ENCODE peak calls at places on chromosome 12, in seven cellular contexts. One of them, this sample, is unnamed.

GRCh38 chr12:115815924-115816323 is 461.6 kb downstream of the MED13L start:
- DNase-seq in A549: no peak
- DNase-seq in left lung: no peak
- DNase-seq in testis: no peak
- DNase-seq in HepG2: no peak
- DNase-seq in fibroblast of lung: no peak
- DNase-seq in brain microvascular endothelial cell: no peak
- DNase-seq in this sample: no peak

GRCh38 chr12:106080786-106081185 is 58.0 kb downstream of the NUAK1 start:
- DNase-seq in left lung: no peak
- DNase-seq in HepG2: no peak
- DNase-seq in brain microvascular endothelial cell: no peak
- DNase-seq in testis: no peak
- DNase-seq in A549: no peak
- DNase-seq in fibroblast of lung: no peak
- DNase-seq in this sample: no peak

GRCh38 chr12:31323466-31324115 is 2.4 kb downstream of the SINHCAF start:
- DNase-seq in fibroblast of lung: no peak
- DNase-seq in brain microvascular endothelial cell: no peak
- DNase-seq in testis: peak
- DNase-seq in A549: peak
- DNase-seq in left lung: peak
- DNase-seq in HepG2: no peak
- DNase-seq in this sample: peak

GRCh38 chr12:12926571-12927071 is 25.3 kb downstream of the GPRC5D start:
- DNase-seq in left lung: no peak
- DNase-seq in fibroblast of lung: peak
- DNase-seq in HepG2: no peak
- DNase-seq in A549: no peak
- DNase-seq in testis: no peak
- DNase-seq in brain microvascular endothelial cell: no peak
- DNase-seq in this sample: no peak

GRCh38 chr12:112741106-112741505 is 50.4 kb upstream of the RPH3A start:
- DNase-seq in fibroblast of lung: no peak
- DNase-seq in brain microvascular endothelial cell: no peak
- DNase-seq in HepG2: no peak
- DNase-seq in testis: no peak
- DNase-seq in left lung: no peak
- DNase-seq in A549: no peak
- DNase-seq in this sample: no peak

GRCh38 chr12:107091989-107092641 is 1.2 kb downstream of the CRY1 start:
- DNase-seq in HepG2: peak
- DNase-seq in testis: peak
- DNase-seq in fibroblast of lung: peak
- DNase-seq in A549: peak
- DNase-seq in left lung: no peak
- DNase-seq in brain microvascular endothelial cell: peak
- DNase-seq in this sample: peak

GRCh38 chr12:40013292-40013691 is 92.6 kb downstream of the SLC2A13 start:
- DNase-seq in testis: no peak
- DNase-seq in left lung: no peak
- DNase-seq in fibroblast of lung: no peak
- DNase-seq in HepG2: no peak
- DNase-seq in brain microvascular endothelial cell: no peak
- DNase-seq in A549: no peak
- DNase-seq in this sample: no peak

GRCh38 chr12:51524386-51524901 is 66.6 kb upstream of the SCN8A start:
- DNase-seq in brain microvascular endothelial cell: no peak
- DNase-seq in A549: no peak
- DNase-seq in testis: no peak
- DNase-seq in HepG2: no peak
- DNase-seq in left lung: no peak
- DNase-seq in fibroblast of lung: peak
- DNase-seq in this sample: peak

GRCh38 chr12:67943295-67943892 is 45.9 kb upstream of the IFNG-AS1 start:
- DNase-seq in fibroblast of lung: peak
- DNase-seq in HepG2: peak
- DNase-seq in testis: peak
- DNase-seq in A549: peak
- DNase-seq in brain microvascular endothelial cell: peak
- DNase-seq in left lung: no peak
- DNase-seq in this sample: peak

GRCh38 chr12:101925352-101925751 is 48.0 kb downstream of the DRAM1 start:
- DNase-seq in HepG2: no peak
- DNase-seq in brain microvascular endothelial cell: peak
- DNase-seq in left lung: peak
- DNase-seq in fibroblast of lung: peak
- DNase-seq in testis: peak
- DNase-seq in A549: peak
- DNase-seq in this sample: no peak

GRCh38 chr12:24407884-24408283 is 458.4 kb upstream of the SOX5 start:
- DNase-seq in left lung: no peak
- DNase-seq in fibroblast of lung: no peak
- DNase-seq in brain microvascular endothelial cell: no peak
- DNase-seq in HepG2: no peak
- DNase-seq in testis: no peak
- DNase-seq in A549: no peak
- DNase-seq in this sample: no peak

GRCh38 chr12:75323663-75324062 is 6.5 kb downstream of the CAPS2 start:
- DNase-seq in brain microvascular endothelial cell: no peak
- DNase-seq in testis: no peak
- DNase-seq in HepG2: no peak
- DNase-seq in fibroblast of lung: no peak
- DNase-seq in left lung: no peak
- DNase-seq in A549: no peak
- DNase-seq in this sample: no peak

GRCh38 chr12:55983229-55983849 is 9.5 kb downstream of the RAB5B start:
- DNase-seq in brain microvascular endothelial cell: no peak
- DNase-seq in fibroblast of lung: no peak
- DNase-seq in left lung: no peak
- DNase-seq in A549: no peak
- DNase-seq in HepG2: no peak
- DNase-seq in testis: no peak
- DNase-seq in this sample: no peak

GRCh38 chr12:52343550-52343949 is 22.4 kb upstream of the KRT83 start:
- DNase-seq in testis: no peak
- DNase-seq in brain microvascular endothelial cell: no peak
- DNase-seq in left lung: no peak
- DNase-seq in fibroblast of lung: no peak
- DNase-seq in A549: no peak
- DNase-seq in HepG2: no peak
- DNase-seq in this sample: no peak

GRCh38 chr12:15979096-15980091 is 68.3 kb downstream of the DERA start:
- DNase-seq in A549: peak
- DNase-seq in brain microvascular endothelial cell: peak
- DNase-seq in HepG2: peak
- DNase-seq in fibroblast of lung: peak
- DNase-seq in left lung: no peak
- DNase-seq in testis: no peak
- DNase-seq in this sample: peak

GRCh38 chr12:102883204-102883799 is 33.7 kb downstream of the PAH start:
- DNase-seq in HepG2: peak
- DNase-seq in brain microvascular endothelial cell: peak
- DNase-seq in left lung: peak
- DNase-seq in testis: peak
- DNase-seq in fibroblast of lung: peak
- DNase-seq in A549: peak
- DNase-seq in this sample: peak

GRCh38 chr12:104248444-104248843 is 32.9 kb downstream of the TXNRD1 start:
- DNase-seq in brain microvascular endothelial cell: no peak
- DNase-seq in HepG2: no peak
- DNase-seq in left lung: no peak
- DNase-seq in testis: no peak
- DNase-seq in A549: no peak
- DNase-seq in fibroblast of lung: no peak
- DNase-seq in this sample: no peak

GRCh38 chr12:104243551-104243950 is 28.0 kb downstream of the TXNRD1 start:
- DNase-seq in left lung: no peak
- DNase-seq in brain microvascular endothelial cell: no peak
- DNase-seq in testis: no peak
- DNase-seq in fibroblast of lung: peak
- DNase-seq in A549: no peak
- DNase-seq in HepG2: no peak
- DNase-seq in this sample: peak

GRCh38 chr12:104243971-104244370 is 28.4 kb downstream of the TXNRD1 start:
- DNase-seq in brain microvascular endothelial cell: no peak
- DNase-seq in testis: no peak
- DNase-seq in left lung: no peak
- DNase-seq in HepG2: no peak
- DNase-seq in A549: no peak
- DNase-seq in fibroblast of lung: no peak
- DNase-seq in this sample: no peak

GRCh38 chr12:104237930-104238329 is 22.4 kb downstream of the TXNRD1 start:
- DNase-seq in left lung: no peak
- DNase-seq in brain microvascular endothelial cell: no peak
- DNase-seq in fibroblast of lung: no peak
- DNase-seq in testis: no peak
- DNase-seq in HepG2: no peak
- DNase-seq in A549: no peak
- DNase-seq in this sample: no peak

GRCh38 chr12:104242546-104243206 is 27.1 kb downstream of the TXNRD1 start:
- DNase-seq in left lung: no peak
- DNase-seq in brain microvascular endothelial cell: no peak
- DNase-seq in HepG2: no peak
- DNase-seq in A549: no peak
- DNase-seq in fibroblast of lung: no peak
- DNase-seq in testis: no peak
- DNase-seq in this sample: no peak
- H3K4me3 ChIP-seq in left lung: no peak
- H3K4me3 ChIP-seq in brain microvascular endothelial cell: no peak
- H3K4me3 ChIP-seq in HepG2: no peak
- H3K4me3 ChIP-seq in A549: no peak
- H3K4me3 ChIP-seq in fibroblast of lung: no peak
- H3K4me3 ChIP-seq in testis: no peak
- H3K4me3 ChIP-seq in this sample: no peak

DNA sequence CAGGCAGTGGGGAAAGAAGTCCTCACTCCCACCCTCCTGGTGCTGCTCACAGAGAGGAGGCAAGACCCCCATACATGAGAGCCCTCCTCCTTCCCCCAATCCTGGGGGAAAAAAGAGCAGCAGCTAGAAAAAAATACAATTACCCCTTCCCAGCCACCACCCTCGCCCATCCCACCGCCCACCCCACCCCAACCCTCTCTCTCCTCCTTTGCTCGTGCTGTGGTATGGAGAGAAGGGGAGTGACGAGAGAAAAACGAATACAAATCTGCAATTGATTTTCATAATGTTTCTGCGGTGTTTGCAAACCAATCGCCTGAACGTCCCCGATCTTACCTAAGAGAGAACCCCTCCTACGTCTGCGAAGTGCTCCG is 219 bp upstream of the HOXC11 start:
- DNase-seq in fibroblast of lung: no peak
- DNase-seq in brain microvascular endothelial cell: no peak
- DNase-seq in left lung: no peak
- DNase-seq in HepG2: no peak
- DNase-seq in A549: no peak
- DNase-seq in testis: no peak
- DNase-seq in this sample: no peak
- H3K4me3 ChIP-seq in fibroblast of lung: no peak
- H3K4me3 ChIP-seq in brain microvascular endothelial cell: no peak
- H3K4me3 ChIP-seq in left lung: no peak
- H3K4me3 ChIP-seq in HepG2: no peak
- H3K4me3 ChIP-seq in A549: no peak
- H3K4me3 ChIP-seq in testis: no peak
- H3K4me3 ChIP-seq in this sample: no peak

GRCh38 chr12:65879878-65880277 is 55.6 kb downstream of the HMGA2 start:
- DNase-seq in HepG2: no peak
- DNase-seq in left lung: no peak
- DNase-seq in fibroblast of lung: peak
- DNase-seq in A549: no peak
- DNase-seq in brain microvascular endothelial cell: peak
- DNase-seq in testis: no peak
- DNase-seq in this sample: peak

GRCh38 chr12:65877836-65878235 is 53.6 kb downstream of the HMGA2 start:
- DNase-seq in A549: no peak
- DNase-seq in brain microvascular endothelial cell: no peak
- DNase-seq in HepG2: no peak
- DNase-seq in fibroblast of lung: no peak
- DNase-seq in testis: no peak
- DNase-seq in left lung: no peak
- DNase-seq in this sample: no peak

GRCh38 chr12:65876898-65877721 is 52.8 kb downstream of the HMGA2 start:
- DNase-seq in testis: no peak
- DNase-seq in HepG2: peak
- DNase-seq in A549: no peak
- DNase-seq in brain microvascular endothelial cell: no peak
- DNase-seq in fibroblast of lung: peak
- DNase-seq in left lung: no peak
- DNase-seq in this sample: peak

GRCh38 chr12:65875635-65876034 is 51.4 kb downstream of the HMGA2 start:
- DNase-seq in left lung: no peak
- DNase-seq in brain microvascular endothelial cell: no peak
- DNase-seq in A549: no peak
- DNase-seq in HepG2: no peak
- DNase-seq in fibroblast of lung: peak
- DNase-seq in testis: no peak
- DNase-seq in this sample: peak

DNA sequence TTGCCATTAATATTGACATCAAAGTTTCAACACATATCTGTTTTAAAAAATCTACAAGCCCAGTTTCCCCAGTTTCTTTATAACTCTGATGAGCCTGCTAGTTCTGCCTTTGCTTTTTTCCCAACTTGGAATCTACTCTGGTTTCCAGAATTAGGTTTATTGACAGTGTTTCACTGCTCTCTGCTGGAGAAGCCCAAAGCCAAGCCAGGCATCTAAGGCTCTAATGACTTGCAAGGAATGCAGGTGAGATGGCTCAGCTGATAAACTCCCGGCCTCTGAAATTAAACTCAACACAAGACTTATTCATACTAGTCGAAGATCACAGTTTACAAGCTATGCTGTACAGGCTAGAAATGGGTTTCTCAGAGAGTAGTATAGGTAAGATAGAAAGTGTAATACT is 54.3 kb downstream of the HMGA2 start:
- DNase-seq in brain microvascular endothelial cell: no peak
- DNase-seq in A549: no peak
- DNase-seq in fibroblast of lung: peak
- DNase-seq in HepG2: no peak
- DNase-seq in left lung: no peak
- DNase-seq in testis: no peak
- DNase-seq in this sample: no peak
- H3K4me3 ChIP-seq in brain microvascular endothelial cell: no peak
- H3K4me3 ChIP-seq in A549: no peak
- H3K4me3 ChIP-seq in fibroblast of lung: peak
- H3K4me3 ChIP-seq in HepG2: no peak
- H3K4me3 ChIP-seq in left lung: no peak
- H3K4me3 ChIP-seq in testis: no peak
- H3K4me3 ChIP-seq in this sample: no peak

GRCh38 chr12:1282670-1283361 is 291.8 kb downstream of the ERC1 start:
- DNase-seq in left lung: peak
- DNase-seq in testis: peak
- DNase-seq in HepG2: no peak
- DNase-seq in A549: no peak
- DNase-seq in fibroblast of lung: no peak
- DNase-seq in brain microvascular endothelial cell: no peak
- DNase-seq in this sample: no peak
- H3K4me3 ChIP-seq in left lung: no peak
- H3K4me3 ChIP-seq in testis: no peak
- H3K4me3 ChIP-seq in HepG2: no peak
- H3K4me3 ChIP-seq in A549: no peak
- H3K4me3 ChIP-seq in fibroblast of lung: no peak
- H3K4me3 ChIP-seq in brain microvascular endothelial cell: no peak
- H3K4me3 ChIP-seq in this sample: no peak